ENCODE peak calls at places on chromosomes 2 and 18, in five cellular contexts. N, Z, Y, L and E are unnamed samples.

GRCh38 chr2:241810304-241811208 is 1.6 kb downstream of the NEU4 start:
- DNase-seq in N (no peak), Z (no peak), Y (no peak), L (peak), E (no peak)

GRCh38 chr2:101883860-101884259 is 107.9 kb upstream of the IL1R2 start:
- DNase-seq in N (no peak), Z (peak), Y (peak), L (no peak), E (no peak)

GRCh38 chr2:37836711-37837110 is 88.4 kb upstream of the RMDN2 start:
- DNase-seq in N (no peak), Z (no peak), Y (no peak), L (no peak), E (no peak)

GRCh38 chr2:189629553-189630453 is 31.5 kb upstream of the ASNSD1 start:
- DNase-seq in N (no peak), Z (no peak), Y (no peak), L (no peak), E (no peak)

GRCh38 chr2:234496442-234496834 is 443 bp downstream of the ARL4C start:
- DNase-seq in N (peak), Z (peak), Y (peak), L (no peak), E (no peak)

GRCh38 chr2:9191044-9191481 is 15.5 kb upstream of the ASAP2 start:
- DNase-seq in N (no peak), Z (peak), Y (no peak), L (peak), E (no peak)

GRCh38 chr2:224608104-224608503 is 22.9 kb upstream of the CUL3 start:
- DNase-seq in N (no peak), Z (no peak), Y (no peak), L (no peak), E (no peak)

GRCh38 chr2:200772620-200773019 is 39.1 kb upstream of the BZW1 start:
- DNase-seq in N (no peak), Z (no peak), Y (peak), L (no peak), E (no peak)

GRCh38 chr18:12165038-12165768 is 71.6 kb downstream of the ANKRD62 start:
- DNase-seq in N (no peak), Z (no peak), Y (no peak), L (no peak), E (no peak)

GRCh38 chr2:212030709-212031108 is 507.9 kb downstream of the ERBB4 start:
- DNase-seq in N (no peak), Z (no peak), Y (no peak), L (no peak), E (no peak)

GRCh38 chr18:49059028-49059670 is 108.4 kb upstream of the SMAD7 start:
- DNase-seq in N (no peak), Z (no peak), Y (no peak), L (no peak), E (no peak)

GRCh38 chr2:236769981-236770671 is 200.5 kb downstream of the ACKR3 start:
- DNase-seq in N (no peak), Z (peak), Y (no peak), L (no peak), E (no peak)

GRCh38 chr2:74578476-74578875 is 24.0 kb downstream of the DOK1 start:
- DNase-seq in N (no peak), Z (no peak), Y (peak), L (no peak), E (no peak)

GRCh38 chr2:226839960-226840359 is 4.1 kb downstream of the RHBDD1 start:
- DNase-seq in N (no peak), Z (no peak), Y (peak), L (no peak), E (no peak)

GRCh38 chr2:136664713-136665112 is 100.6 kb upstream of the THSD7B start:
- DNase-seq in N (no peak), Z (no peak), Y (no peak), L (no peak), E (no peak)

DNA sequence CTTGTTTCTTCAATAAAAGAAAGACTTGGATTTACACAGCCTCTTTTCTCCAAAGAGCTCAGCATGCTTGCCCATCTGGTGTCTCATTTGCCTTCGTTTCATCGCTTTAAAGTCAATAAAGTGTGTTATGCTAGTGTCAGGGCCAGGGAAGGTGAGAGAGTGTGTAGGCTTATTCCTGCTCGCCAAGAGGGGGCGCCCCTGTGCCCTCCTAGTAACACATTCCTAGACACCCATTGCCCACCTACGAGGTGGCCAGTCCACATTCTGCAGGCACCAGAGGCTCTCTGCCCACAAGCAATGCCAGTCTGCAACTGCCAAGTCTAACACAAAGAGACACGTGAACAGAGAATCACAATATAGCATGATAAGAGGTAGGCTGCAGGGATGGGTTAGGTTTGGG is 39.4 kb upstream of the DAPL1 start:
- DNase-seq in N (no peak), Z (no peak), Y (peak), L (no peak), E (no peak)
- TF ChIP-seq CTCF in N (peak), Z (peak), Y (peak), L (no peak), E (no peak)

DNA sequence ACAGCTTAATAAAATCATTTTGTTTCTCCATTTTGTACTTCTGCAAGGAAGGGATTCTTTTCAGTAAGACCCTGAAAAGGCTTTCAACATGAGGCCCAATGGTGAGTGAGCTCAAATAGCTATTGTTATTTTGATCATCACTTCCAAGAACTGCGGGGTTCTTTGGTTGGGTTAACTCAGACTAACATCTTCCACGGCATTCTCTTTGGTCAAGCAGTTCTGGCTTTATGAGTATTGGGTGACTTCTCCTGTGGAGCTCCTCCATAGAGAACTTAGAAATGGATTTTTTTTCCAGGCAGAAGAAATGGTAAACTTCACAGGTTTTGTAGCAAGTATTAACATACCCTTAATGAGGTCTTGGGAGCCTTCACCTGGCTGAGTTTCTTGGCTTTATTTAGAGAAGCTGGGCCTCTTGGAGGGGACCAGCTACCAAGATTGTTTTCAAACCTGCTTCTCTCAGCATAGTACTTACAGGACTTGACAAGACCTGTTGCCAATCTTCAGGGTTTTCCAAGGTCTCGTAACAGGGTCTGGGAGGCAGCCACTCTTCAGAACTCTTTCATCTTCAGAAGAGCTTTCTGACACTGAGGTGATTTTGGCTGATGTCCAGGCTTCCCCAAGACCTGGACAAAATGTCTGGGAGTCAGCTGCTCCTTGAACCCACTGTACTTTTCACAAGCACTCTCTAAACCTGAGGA is 353.2 kb upstream of the ETAA1 start:
- DNase-seq in N (no peak), Z (no peak), Y (no peak), L (no peak), E (no peak)
- TF ChIP-seq CTCF in N (no peak), Z (no peak), Y (no peak), L (no peak), E (no peak)

GRCh38 chr2:193475038-193475437 is 1280.3 kb upstream of the TMEFF2 start:
- DNase-seq in N (no peak), Z (no peak), Y (no peak), L (no peak), E (no peak)
- TF ChIP-seq CTCF in N (no peak), Z (no peak), Y (no peak), L (no peak), E (no peak)

GRCh38 chr2:99442837-99443236 is 47.0 kb downstream of the REV1 start:
- DNase-seq in N (no peak), Z (no peak), Y (no peak), L (no peak), E (no peak)
- TF ChIP-seq CTCF in N (peak), Z (no peak), Y (no peak), L (no peak), E (no peak)

GRCh38 chr2:10980886-10981425 is 69.2 kb downstream of the KCNF1 start:
- DNase-seq in N (no peak), Z (no peak), Y (no peak), L (no peak), E (no peak)
- TF ChIP-seq CTCF in N (no peak), Z (no peak), Y (no peak), L (no peak), E (no peak)